ENCODE peak calls at places on chromosomes 12 and 14, in seven cellular contexts. I is NB4, Y is mucosa of descending colon, L is esophagus squamous epithelium, V is GM10248, X is A673, T is ovary. K is an unnamed sample.
A peak's percentile ranks its signal among the peaks of the same experiment; 100 is the strongest.

GRCh38 chr12:124458992-124459851 is 108.2 kb downstream of the NCOR2 start:
- DNase-seq in L (no peak), V (no peak), X (no peak), T (no peak), I (no peak), Y (peak; percentile 19), K (no peak)

GRCh38 chr12:14960548-14961465 is 594 bp downstream of the ARHGDIB start:
- DNase-seq in I (peak; percentile 86), L (no peak), T (no peak), X (peak; percentile 86), Y (peak; percentile 55), V (no peak), K (peak; percentile 93)

GRCh38 chr12:109185441-109185840 is 69.1 kb downstream of the ACACB start:
- DNase-seq in V (no peak), T (no peak), X (no peak), L (no peak), I (no peak), Y (no peak), K (no peak)

GRCh38 chr12:10960260-10960659 is 21.2 kb upstream of the TAS2R14 start:
- DNase-seq in V (no peak), I (no peak), X (no peak), Y (no peak), L (no peak), T (no peak), K (no peak)

GRCh38 chr14:20679907-20680306 is 4.5 kb upstream of the RNASE4 start:
- DNase-seq in T (peak; percentile 40), V (no peak), L (no peak), Y (no peak), I (peak; percentile 34), X (peak; percentile 54), K (peak; percentile 28)

GRCh38 chr14:90658541-90658967 is 157.7 kb downstream of the TTC7B start:
- DNase-seq in T (no peak), I (peak; percentile 79), Y (no peak), L (no peak), V (peak; percentile 39), X (no peak), K (peak; percentile 53)

GRCh38 chr14:68263563-68264350 is 444.2 kb downstream of the RAD51B start:
- DNase-seq in T (no peak), L (no peak), X (peak; percentile 45), V (no peak), I (no peak), Y (no peak), K (no peak)

GRCh38 chr12:51275088-51275487 is 4.9 kb upstream of the SMAGP start:
- DNase-seq in T (no peak), L (no peak), X (no peak), Y (peak; percentile 62), I (no peak), V (no peak), K (no peak)

GRCh38 chr12:62594771-62595170 is 128.1 kb downstream of the MON2 start:
- DNase-seq in L (no peak), I (no peak), V (no peak), T (no peak), X (peak; percentile 86), Y (no peak), K (no peak)

GRCh38 chr12:46299846-46300245 is 31.0 kb upstream of the SLC38A1 start:
- DNase-seq in I (no peak), T (no peak), X (peak; percentile 49), Y (no peak), V (no peak), L (no peak), K (no peak)

GRCh38 chr14:73250781-73251500 is 13.6 kb downstream of the PAPLN start:
- DNase-seq in Y (peak; percentile 41), I (no peak), X (no peak), T (no peak), V (no peak), L (no peak), K (no peak)

GRCh38 chr14:103031566-103031911 is 25.8 kb downstream of the CDC42BPB start:
- DNase-seq in I (no peak), V (no peak), L (no peak), Y (no peak), T (no peak), X (no peak), K (no peak)

GRCh38 chr12:114780746-114781399 is 96.9 kb upstream of the TBX3 start:
- DNase-seq in Y (no peak), T (no peak), I (no peak), V (no peak), X (no peak), L (no peak), K (no peak)

GRCh38 chr14:91873476-91874265 is 6.3 kb upstream of the TC2N start:
- DNase-seq in I (peak; percentile 62), X (no peak), L (peak; percentile 14), V (peak; percentile 63), Y (no peak), T (no peak), K (no peak)

GRCh38 chr12:46266382-46266791 is 2.5 kb downstream of the SLC38A1 start:
- DNase-seq in Y (no peak), X (peak; percentile 47), L (no peak), V (no peak), I (peak; percentile 52), T (no peak), K (peak; percentile 69)

GRCh38 chr12:30015661-30016060 is 231.9 kb upstream of the TMTC1 start:
- DNase-seq in T (no peak), I (no peak), V (no peak), Y (no peak), X (no peak), L (no peak), K (no peak)

GRCh38 chr12:20367731-20368652 is at the start of gene PDE3A:
- DNase-seq in Y (peak; percentile 84), V (no peak), I (peak; percentile 91), L (no peak), X (peak; percentile 83), T (peak; percentile 67), K (peak; percentile 88)

GRCh38 chr14:80770114-80770917 is 171.2 kb downstream of the CEP128 start:
- DNase-seq in T (no peak), X (no peak), V (peak; percentile 18), Y (no peak), I (no peak), L (no peak), K (no peak)

GRCh38 chr14:25006961-25007795 is 42.8 kb downstream of the STXBP6 start:
- DNase-seq in X (peak; percentile 67), L (no peak), I (no peak), Y (no peak), T (no peak), V (no peak), K (peak; percentile 92)

GRCh38 chr14:38207342-38207741 is 362 bp upstream of the SSTR1 start:
- DNase-seq in X (no peak), I (no peak), T (no peak), Y (no peak), V (no peak), L (no peak), K (peak; percentile 10)

GRCh38 chr14:38197001-38197760 is 10.5 kb upstream of the SSTR1 start:
- DNase-seq in V (no peak), T (no peak), Y (no peak), I (no peak), L (no peak), X (peak; percentile 43), K (peak; percentile 29)

GRCh38 chr12:123384318-123384993 is 524 bp downstream of the KMT5A start:
- DNase-seq in X (peak; percentile 14), I (peak; percentile 58), T (peak; percentile 45), V (no peak), L (no peak), Y (peak; percentile 66), K (no peak)

GRCh38 chr14:105348169-105348944 is 33.8 kb downstream of the PACS2 start:
- DNase-seq in Y (no peak), L (no peak), I (no peak), T (no peak), V (no peak), X (no peak), K (no peak)

GRCh38 chr12:92007787-92008186 is 137.9 kb downstream of the BTG1 start:
- DNase-seq in L (no peak), V (no peak), Y (no peak), T (no peak), X (no peak), I (peak; percentile 24), K (no peak)
- TF ChIP-seq CTCF in L (no peak), V (no peak), Y (no peak), T (no peak), X (no peak), I (no peak), K (no peak)

GRCh38 chr12:58302487-58303011 is 361.2 kb downstream of the ATP23 start:
- DNase-seq in I (no peak), Y (no peak), T (no peak), L (no peak), X (no peak), V (no peak), K (no peak)
- TF ChIP-seq CTCF in I (no peak), Y (no peak), T (no peak), L (no peak), X (no peak), V (no peak), K (no peak)

DNA sequence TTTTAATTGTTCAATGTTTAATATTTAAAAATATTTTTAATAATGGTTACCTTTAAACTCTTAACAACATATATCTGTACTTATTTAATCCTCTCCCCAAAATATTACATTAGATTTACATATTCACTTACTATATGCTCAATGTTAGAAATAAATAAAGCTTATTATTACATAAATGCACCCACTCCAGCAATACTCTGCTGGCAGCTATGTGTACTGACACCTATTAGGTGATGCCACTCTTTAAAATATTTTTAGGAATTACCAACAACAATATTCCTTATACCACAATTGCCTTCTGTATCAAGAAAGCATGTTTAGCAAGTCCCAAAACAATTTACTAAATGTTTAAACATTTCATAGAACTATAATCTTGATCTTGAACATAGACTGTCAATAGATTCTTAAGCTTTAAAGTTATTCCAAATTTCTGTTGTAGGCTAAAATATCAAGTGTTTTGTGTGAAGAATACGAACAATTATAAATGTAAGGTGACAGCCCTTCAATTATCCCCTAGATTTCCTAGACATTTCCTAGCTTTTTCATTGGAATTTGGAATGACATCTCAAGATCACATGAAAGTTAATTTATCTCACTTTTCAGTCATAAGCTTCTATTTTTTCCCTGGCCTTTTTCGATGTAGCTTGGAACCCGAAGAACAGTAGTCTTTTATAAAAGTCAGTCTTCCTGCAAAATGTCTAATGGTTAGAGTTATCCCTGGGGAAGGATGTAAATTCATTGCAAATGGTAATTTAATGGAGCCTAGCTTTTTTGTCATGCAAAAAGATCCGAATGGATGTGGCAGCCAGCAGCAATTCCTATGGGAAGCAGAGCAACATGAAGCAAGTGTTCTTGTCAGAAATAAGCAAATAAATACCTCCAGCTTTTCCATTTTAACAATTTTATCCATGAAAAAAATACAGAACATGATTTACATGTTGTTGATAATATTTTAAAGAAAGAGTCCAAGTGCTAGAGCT is 907.5 kb upstream of the ATXN7L3B start:
- DNase-seq in Y (no peak), L (no peak), V (no peak), I (no peak), T (no peak), X (no peak), K (no peak)
- TF ChIP-seq CTCF in Y (no peak), L (no peak), V (no peak), I (no peak), T (no peak), X (no peak), K (no peak)

GRCh38 chr14:54114941-54115340 is 158.3 kb upstream of the BMP4 start:
- DNase-seq in I (no peak), Y (no peak), T (no peak), V (no peak), L (no peak), X (no peak), K (no peak)
- TF ChIP-seq CTCF in I (no peak), Y (no peak), T (no peak), V (no peak), L (no peak), X (no peak), K (no peak)